ENCODE peak calls at places on chromosomes 12 and 14, in four cellular contexts. F, A, P and S are unnamed samples.

GRCh38 chr14:21104448-21105060 is 3.7 kb downstream of the TMEM253 start:
- DNase-seq in F (peak), A (peak), P (peak), S (no peak)

GRCh38 chr12:48122065-48122834 is 3.1 kb downstream of the PFKM start:
- DNase-seq in F (no peak), A (no peak), P (no peak), S (no peak)

GRCh38 chr14:74514471-74514932 is 20.9 kb downstream of the ISCA2 start:
- DNase-seq in F (peak), A (no peak), P (no peak), S (no peak)

GRCh38 chr12:80714055-80714454 is 2.7 kb upstream of the MYF5 start:
- DNase-seq in F (peak), A (no peak), P (no peak), S (no peak)

GRCh38 chr14:37595809-37596595 is 573 bp downstream of the TTC6 start:
- DNase-seq in F (no peak), A (no peak), P (no peak), S (no peak)

GRCh38 chr14:98858158-98858557 is 413.8 kb downstream of the BCL11B start:
- DNase-seq in F (no peak), A (no peak), P (peak), S (no peak)

GRCh38 chr12:25975682-25976081 is 17.2 kb downstream of the RASSF8 start:
- DNase-seq in F (no peak), A (no peak), P (no peak), S (no peak)

GRCh38 chr12:49968431-49968830 is 4.3 kb upstream of the AQP6 start:
- DNase-seq in F (no peak), A (no peak), P (no peak), S (no peak)

GRCh38 chr12:79317184-79317847 is 373.4 kb downstream of the PAWR start:
- DNase-seq in F (no peak), A (no peak), P (no peak), S (no peak)

DNA sequence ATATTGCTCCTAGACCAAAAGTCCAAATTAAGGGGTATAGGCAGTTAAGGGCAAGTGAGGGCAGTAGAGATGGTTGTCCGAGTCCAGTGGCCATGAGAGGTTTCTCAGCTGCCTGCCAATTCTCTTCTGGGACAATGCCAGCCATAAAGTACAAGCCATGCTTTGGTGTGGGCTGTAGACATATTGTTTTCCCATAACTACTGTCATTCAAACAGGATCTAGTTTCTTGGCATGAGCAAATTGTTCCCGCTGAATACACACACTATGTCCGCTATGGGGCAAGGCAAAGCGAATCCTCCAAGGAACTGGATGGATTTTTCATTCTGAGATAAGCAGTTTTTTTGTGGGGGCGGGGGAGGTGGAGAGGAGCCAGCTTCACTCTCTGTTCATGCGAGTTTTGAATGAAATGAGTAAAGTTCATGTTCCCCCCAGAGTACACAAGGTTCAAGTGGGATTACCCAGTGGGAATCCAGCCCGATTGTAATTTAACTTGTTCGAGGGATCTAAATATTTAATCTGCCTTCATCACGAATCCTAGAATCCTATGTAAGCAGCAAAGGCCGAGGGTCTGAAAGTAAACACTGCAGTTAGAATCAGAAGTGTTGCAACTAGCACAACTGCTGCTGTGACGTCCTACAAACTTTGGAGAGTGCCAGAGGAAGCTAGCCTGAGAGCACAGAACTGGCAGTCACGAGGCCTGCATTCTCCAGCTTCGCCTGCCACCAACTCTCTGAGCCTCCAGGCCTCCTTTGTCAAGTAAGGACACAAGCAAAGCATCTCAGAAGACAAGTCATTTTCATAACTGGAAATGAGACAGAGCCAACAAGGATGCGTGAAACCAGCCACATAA is 137.0 kb downstream of the CRADD start:
- DNase-seq in F (peak), A (peak), P (peak), S (no peak)
- TF ChIP-seq CTCF in F (peak), A (peak), P (no peak), S (no peak)

GRCh38 chr14:92939699-92940098 is 16.7 kb downstream of the CHGA start:
- DNase-seq in F (no peak), A (no peak), P (no peak), S (no peak)
- TF ChIP-seq CTCF in F (no peak), A (no peak), P (no peak), S (no peak)

DNA sequence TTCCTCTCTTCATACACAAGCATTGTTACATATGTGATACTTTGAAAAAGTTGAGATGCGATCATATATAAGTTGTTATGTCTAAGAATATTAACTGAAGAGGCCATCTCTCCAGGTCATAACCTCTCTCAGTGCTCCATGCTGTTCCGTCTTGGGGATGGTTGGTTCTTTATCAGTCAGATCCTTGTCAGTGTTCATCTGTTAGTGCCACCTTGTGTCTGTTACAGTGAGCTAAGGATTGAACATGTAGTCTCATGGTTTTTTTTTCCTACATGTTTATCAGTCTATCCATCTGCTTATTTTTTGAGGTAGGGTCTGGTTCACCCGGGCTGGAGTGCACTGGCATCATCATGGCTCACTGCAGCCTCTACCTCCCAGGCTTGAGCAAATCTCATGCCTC is 30.5 kb downstream of the EP400 start:
- DNase-seq in F (no peak), A (no peak), P (no peak), S (no peak)
- TF ChIP-seq CTCF in F (no peak), A (no peak), P (no peak), S (no peak)

DNA sequence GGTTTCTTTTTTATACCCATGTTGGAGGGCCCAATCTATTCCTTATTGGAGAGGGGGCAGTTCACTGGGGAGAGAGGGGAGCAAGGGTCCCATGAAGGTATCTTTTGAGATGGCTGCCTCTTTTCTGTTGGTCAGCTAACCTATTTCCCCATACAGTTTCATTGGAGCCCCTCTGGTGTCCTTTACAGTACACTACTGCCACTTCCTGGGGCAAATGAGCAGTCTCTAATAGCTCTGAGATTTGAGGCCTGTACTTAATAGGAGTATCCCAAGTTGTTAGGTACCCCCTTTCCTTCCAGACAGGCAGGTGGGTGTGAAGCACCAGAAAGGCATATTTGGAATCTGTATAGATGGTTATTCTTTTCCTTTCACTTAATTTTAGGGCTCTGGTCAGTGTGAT is 41.3 kb upstream of the RNU6-8 start:
- DNase-seq in F (peak), A (no peak), P (no peak), S (no peak)
- TF ChIP-seq CTCF in F (peak), A (peak), P (no peak), S (no peak)

GRCh38 chr12:69284131-69284530 is 44.8 kb downstream of the CPSF6 start:
- DNase-seq in F (peak), A (peak), P (no peak), S (no peak)
- TF ChIP-seq CTCF in F (peak), A (peak), P (no peak), S (no peak)

DNA sequence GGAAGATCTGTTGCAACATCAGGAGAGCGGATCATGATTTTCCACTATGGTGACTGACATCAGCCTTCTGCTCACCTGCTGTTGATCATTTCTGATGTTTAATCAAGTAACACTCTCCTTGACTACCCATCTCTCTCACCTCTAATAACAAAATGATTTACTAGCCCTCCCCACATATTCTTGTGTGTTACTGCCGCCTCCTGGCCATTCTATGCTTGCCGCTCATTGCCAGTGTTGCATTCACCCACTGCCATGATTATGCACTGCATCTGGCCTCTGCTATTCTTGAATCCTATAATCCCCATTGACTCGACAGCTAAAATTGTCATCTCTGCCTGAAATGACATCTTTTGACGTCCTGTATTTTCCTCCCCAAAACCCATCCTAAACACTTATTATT is 113.8 kb downstream of the RERGL start:
- DNase-seq in F (no peak), A (no peak), P (no peak), S (no peak)
- TF ChIP-seq CTCF in F (no peak), A (no peak), P (no peak), S (no peak)